ENCODE peak calls at places on chromosomes 7 and 10, in seven cellular contexts. One of them, this sample, is unnamed.

GRCh38 chr7:90596745-90597526 is 815 bp downstream of the CDK14 start:
- DNase-seq in stimulated activated CD8-positive, alpha-beta memory T cell treated with anti-CD3 and anti-CD28 coated beads, Interleukin-4, amount 100 ng/mL, for 48 hours: no peak
- DNase-seq in germinal center: peak; percentile 27
- DNase-seq in left lung: no peak
- DNase-seq in substantia nigra: no peak
- DNase-seq in activated CD4-positive, alpha-beta T cell treated with anti-CD3 and anti-CD28 coated beads, Interleukin-2, amount 10 ng/mL, durations not matched to agents 7 days and 5 days: no peak
- DNase-seq in kidney: no peak
- DNase-seq in this sample: peak; percentile 70

GRCh38 chr10:22992075-22992474 is 64.2 kb downstream of the ARMC3 start:
- DNase-seq in stimulated activated CD8-positive, alpha-beta memory T cell treated with anti-CD3 and anti-CD28 coated beads, Interleukin-4, amount 100 ng/mL, for 48 hours: no peak
- DNase-seq in germinal center: no peak
- DNase-seq in left lung: no peak
- DNase-seq in substantia nigra: no peak
- DNase-seq in activated CD4-positive, alpha-beta T cell treated with anti-CD3 and anti-CD28 coated beads, Interleukin-2, amount 10 ng/mL, durations not matched to agents 7 days and 5 days: peak; percentile 60
- DNase-seq in kidney: no peak
- DNase-seq in this sample: no peak

GRCh38 chr7:128914566-128915151 is 4.2 kb upstream of the KCP start:
- DNase-seq in stimulated activated CD8-positive, alpha-beta memory T cell treated with anti-CD3 and anti-CD28 coated beads, Interleukin-4, amount 100 ng/mL, for 48 hours: no peak
- DNase-seq in germinal center: no peak
- DNase-seq in left lung: no peak
- DNase-seq in substantia nigra: no peak
- DNase-seq in activated CD4-positive, alpha-beta T cell treated with anti-CD3 and anti-CD28 coated beads, Interleukin-2, amount 10 ng/mL, durations not matched to agents 7 days and 5 days: no peak
- DNase-seq in kidney: no peak
- DNase-seq in this sample: peak; percentile 43

GRCh38 chr10:62023289-62023688 is 121.8 kb downstream of the ARID5B start:
- DNase-seq in stimulated activated CD8-positive, alpha-beta memory T cell treated with anti-CD3 and anti-CD28 coated beads, Interleukin-4, amount 100 ng/mL, for 48 hours: no peak
- DNase-seq in germinal center: no peak
- DNase-seq in left lung: no peak
- DNase-seq in substantia nigra: no peak
- DNase-seq in activated CD4-positive, alpha-beta T cell treated with anti-CD3 and anti-CD28 coated beads, Interleukin-2, amount 10 ng/mL, durations not matched to agents 7 days and 5 days: no peak
- DNase-seq in kidney: no peak
- DNase-seq in this sample: no peak

GRCh38 chr10:87659571-87660483 is at the start of gene PAPSS2:
- DNase-seq in stimulated activated CD8-positive, alpha-beta memory T cell treated with anti-CD3 and anti-CD28 coated beads, Interleukin-4, amount 100 ng/mL, for 48 hours: peak; percentile 34
- DNase-seq in germinal center: peak; percentile 42
- DNase-seq in left lung: peak; percentile 83
- DNase-seq in substantia nigra: peak; percentile 5
- DNase-seq in activated CD4-positive, alpha-beta T cell treated with anti-CD3 and anti-CD28 coated beads, Interleukin-2, amount 10 ng/mL, durations not matched to agents 7 days and 5 days: peak; percentile 9
- DNase-seq in kidney: peak; percentile 91
- DNase-seq in this sample: no peak

GRCh38 chr10:57338823-57339558 is 928.7 kb downstream of the IPMK start:
- DNase-seq in stimulated activated CD8-positive, alpha-beta memory T cell treated with anti-CD3 and anti-CD28 coated beads, Interleukin-4, amount 100 ng/mL, for 48 hours: no peak
- DNase-seq in germinal center: peak; percentile 7
- DNase-seq in left lung: no peak
- DNase-seq in substantia nigra: no peak
- DNase-seq in activated CD4-positive, alpha-beta T cell treated with anti-CD3 and anti-CD28 coated beads, Interleukin-2, amount 10 ng/mL, durations not matched to agents 7 days and 5 days: peak; percentile 30
- DNase-seq in kidney: peak; percentile 6
- DNase-seq in this sample: peak; percentile 75

GRCh38 chr10:6140965-6141295 is 52.1 kb downstream of the RBM17 start:
- DNase-seq in stimulated activated CD8-positive, alpha-beta memory T cell treated with anti-CD3 and anti-CD28 coated beads, Interleukin-4, amount 100 ng/mL, for 48 hours: peak; percentile 45
- DNase-seq in germinal center: no peak
- DNase-seq in left lung: no peak
- DNase-seq in substantia nigra: no peak
- DNase-seq in activated CD4-positive, alpha-beta T cell treated with anti-CD3 and anti-CD28 coated beads, Interleukin-2, amount 10 ng/mL, durations not matched to agents 7 days and 5 days: no peak
- DNase-seq in kidney: peak; percentile 18
- DNase-seq in this sample: no peak

GRCh38 chr10:28408237-28408777 is 105.4 kb upstream of the MPP7 start:
- DNase-seq in stimulated activated CD8-positive, alpha-beta memory T cell treated with anti-CD3 and anti-CD28 coated beads, Interleukin-4, amount 100 ng/mL, for 48 hours: no peak
- DNase-seq in germinal center: no peak
- DNase-seq in left lung: no peak
- DNase-seq in substantia nigra: no peak
- DNase-seq in activated CD4-positive, alpha-beta T cell treated with anti-CD3 and anti-CD28 coated beads, Interleukin-2, amount 10 ng/mL, durations not matched to agents 7 days and 5 days: no peak
- DNase-seq in kidney: no peak
- DNase-seq in this sample: no peak

GRCh38 chr7:125316451-125316850 is 386.8 kb upstream of the POT1 start:
- DNase-seq in stimulated activated CD8-positive, alpha-beta memory T cell treated with anti-CD3 and anti-CD28 coated beads, Interleukin-4, amount 100 ng/mL, for 48 hours: no peak
- DNase-seq in germinal center: no peak
- DNase-seq in left lung: peak; percentile 34
- DNase-seq in substantia nigra: peak; percentile 1
- DNase-seq in activated CD4-positive, alpha-beta T cell treated with anti-CD3 and anti-CD28 coated beads, Interleukin-2, amount 10 ng/mL, durations not matched to agents 7 days and 5 days: no peak
- DNase-seq in kidney: no peak
- DNase-seq in this sample: peak; percentile 71

GRCh38 chr7:151754142-151754590 is 122.7 kb downstream of the PRKAG2 start:
- DNase-seq in stimulated activated CD8-positive, alpha-beta memory T cell treated with anti-CD3 and anti-CD28 coated beads, Interleukin-4, amount 100 ng/mL, for 48 hours: no peak
- DNase-seq in germinal center: peak; percentile 45
- DNase-seq in left lung: peak; percentile 78
- DNase-seq in substantia nigra: peak; percentile 42
- DNase-seq in activated CD4-positive, alpha-beta T cell treated with anti-CD3 and anti-CD28 coated beads, Interleukin-2, amount 10 ng/mL, durations not matched to agents 7 days and 5 days: no peak
- DNase-seq in kidney: peak; percentile 89
- DNase-seq in this sample: peak; percentile 66

GRCh38 chr10:78756604-78757442 is 311.9 kb upstream of the ZMIZ1 start:
- DNase-seq in stimulated activated CD8-positive, alpha-beta memory T cell treated with anti-CD3 and anti-CD28 coated beads, Interleukin-4, amount 100 ng/mL, for 48 hours: peak; percentile 54
- DNase-seq in germinal center: no peak
- DNase-seq in left lung: peak; percentile 90
- DNase-seq in substantia nigra: peak; percentile 68
- DNase-seq in activated CD4-positive, alpha-beta T cell treated with anti-CD3 and anti-CD28 coated beads, Interleukin-2, amount 10 ng/mL, durations not matched to agents 7 days and 5 days: no peak
- DNase-seq in kidney: peak; percentile 92
- DNase-seq in this sample: no peak

GRCh38 chr10:62990126-62990525 is 143.0 kb upstream of the NRBF2 start:
- DNase-seq in stimulated activated CD8-positive, alpha-beta memory T cell treated with anti-CD3 and anti-CD28 coated beads, Interleukin-4, amount 100 ng/mL, for 48 hours: no peak
- DNase-seq in germinal center: no peak
- DNase-seq in left lung: no peak
- DNase-seq in substantia nigra: no peak
- DNase-seq in activated CD4-positive, alpha-beta T cell treated with anti-CD3 and anti-CD28 coated beads, Interleukin-2, amount 10 ng/mL, durations not matched to agents 7 days and 5 days: no peak
- DNase-seq in kidney: no peak
- DNase-seq in this sample: no peak

GRCh38 chr7:35257251-35258124 is 3.6 kb upstream of the TBX20 start:
- DNase-seq in stimulated activated CD8-positive, alpha-beta memory T cell treated with anti-CD3 and anti-CD28 coated beads, Interleukin-4, amount 100 ng/mL, for 48 hours: no peak
- DNase-seq in germinal center: no peak
- DNase-seq in left lung: no peak
- DNase-seq in substantia nigra: no peak
- DNase-seq in activated CD4-positive, alpha-beta T cell treated with anti-CD3 and anti-CD28 coated beads, Interleukin-2, amount 10 ng/mL, durations not matched to agents 7 days and 5 days: no peak
- DNase-seq in kidney: no peak
- DNase-seq in this sample: no peak

GRCh38 chr7:158393926-158394625 is 193.5 kb downstream of the PTPRN2 start:
- DNase-seq in stimulated activated CD8-positive, alpha-beta memory T cell treated with anti-CD3 and anti-CD28 coated beads, Interleukin-4, amount 100 ng/mL, for 48 hours: no peak
- DNase-seq in germinal center: no peak
- DNase-seq in left lung: no peak
- DNase-seq in substantia nigra: no peak
- DNase-seq in activated CD4-positive, alpha-beta T cell treated with anti-CD3 and anti-CD28 coated beads, Interleukin-2, amount 10 ng/mL, durations not matched to agents 7 days and 5 days: no peak
- DNase-seq in kidney: no peak
- DNase-seq in this sample: no peak

GRCh38 chr10:22682237-22683192 is 31.9 kb downstream of the PIP4K2A start:
- DNase-seq in stimulated activated CD8-positive, alpha-beta memory T cell treated with anti-CD3 and anti-CD28 coated beads, Interleukin-4, amount 100 ng/mL, for 48 hours: peak; percentile 63
- DNase-seq in germinal center: no peak
- DNase-seq in left lung: peak; percentile 51
- DNase-seq in substantia nigra: no peak
- DNase-seq in activated CD4-positive, alpha-beta T cell treated with anti-CD3 and anti-CD28 coated beads, Interleukin-2, amount 10 ng/mL, durations not matched to agents 7 days and 5 days: peak; percentile 80
- DNase-seq in kidney: no peak
- DNase-seq in this sample: peak; percentile 35

GRCh38 chr7:818031-818699 is 14.1 kb upstream of the SUN1 start:
- DNase-seq in stimulated activated CD8-positive, alpha-beta memory T cell treated with anti-CD3 and anti-CD28 coated beads, Interleukin-4, amount 100 ng/mL, for 48 hours: no peak
- DNase-seq in germinal center: peak; percentile 39
- DNase-seq in left lung: no peak
- DNase-seq in substantia nigra: no peak
- DNase-seq in activated CD4-positive, alpha-beta T cell treated with anti-CD3 and anti-CD28 coated beads, Interleukin-2, amount 10 ng/mL, durations not matched to agents 7 days and 5 days: peak; percentile 21
- DNase-seq in kidney: peak; percentile 10
- DNase-seq in this sample: peak; percentile 78

This sample was measured in NAMALWA.